ENCODE peak calls at places on chromosomes 6 and 20, in five cellular contexts. C is AG10803, A is Calu3, Z is hepatocyte, S is GM12878. V is an unnamed sample.

GRCh38 chr6:116352515-116353471 is 18.0 kb upstream of the DSE start:
- DNase-seq in C (peak), A (no peak), Z (no peak), S (peak), V (no peak)

GRCh38 chr6:28903686-28904085 is 20.1 kb downstream of the TRIM27 start:
- DNase-seq in C (no peak), A (no peak), Z (no peak), S (no peak), V (no peak)

GRCh38 chr20:35334511-35335101 is 42.4 kb upstream of the FAM83C start:
- DNase-seq in C (no peak), A (no peak), Z (no peak), S (no peak), V (no peak)

GRCh38 chr6:154555075-154555677 is 44.7 kb upstream of the CNKSR3 start:
- DNase-seq in C (peak), A (no peak), Z (peak), S (no peak), V (no peak)

GRCh38 chr6:151807513-151808330 is at the start of gene ESR1:
- DNase-seq in C (no peak), A (no peak), Z (peak), S (no peak), V (peak)

GRCh38 chr6:56897789-56898509 is 57.0 kb upstream of the BEND6 start:
- DNase-seq in C (no peak), A (no peak), Z (peak), S (no peak), V (no peak)

GRCh38 chr6:168147205-168147738 is 68.3 kb upstream of the FRMD1 start:
- DNase-seq in C (no peak), A (no peak), Z (no peak), S (no peak), V (no peak)

GRCh38 chr6:111361648-111362047 is 121.4 kb downstream of the REV3L start:
- DNase-seq in C (peak), A (peak), Z (peak), S (no peak), V (no peak)

GRCh38 chr6:41405941-41406340 is 70.5 kb downstream of the NCR2 start:
- DNase-seq in C (no peak), A (no peak), Z (no peak), S (no peak), V (no peak)

GRCh38 chr20:32780749-32781402 is 18.7 kb downstream of the DNMT3B start:
- DNase-seq in C (no peak), A (no peak), Z (no peak), S (no peak), V (no peak)

GRCh38 chr6:107344383-107344782 is 115.0 kb downstream of the PDSS2 start:
- DNase-seq in C (no peak), A (no peak), Z (no peak), S (no peak), V (no peak)

GRCh38 chr6:157679605-157680580 is 143.2 kb upstream of the SNX9 start:
- DNase-seq in C (peak), A (no peak), Z (no peak), S (no peak), V (no peak)

GRCh38 chr6:163402616-163403015 is 11.9 kb upstream of the QKI start:
- DNase-seq in C (no peak), A (no peak), Z (no peak), S (no peak), V (no peak)

GRCh38 chr20:51430198-51430950 is 112.1 kb downstream of the NFATC2 start:
- DNase-seq in C (no peak), A (no peak), Z (no peak), S (no peak), V (no peak)

GRCh38 chr6:152161501-152161900 is 354.0 kb downstream of the ESR1 start:
- DNase-seq in C (peak), A (no peak), Z (no peak), S (no peak), V (no peak)

GRCh38 chr6:79421707-79422484 is 115.3 kb downstream of the LCA5 start:
- DNase-seq in C (peak), A (peak), Z (peak), S (peak), V (no peak)

GRCh38 chr6:140462495-140463311 is 1088.3 kb upstream of the CITED2 start:
- DNase-seq in C (peak), A (peak), Z (peak), S (no peak), V (no peak)

GRCh38 chr20:53194310-53194709 is 222.2 kb downstream of the TSHZ2 start:
- DNase-seq in C (no peak), A (no peak), Z (no peak), S (no peak), V (no peak)

GRCh38 chr20:49484180-49485140 is 2.0 kb upstream of the KCNB1 start:
- DNase-seq in C (peak), A (peak), Z (peak), S (no peak), V (peak)

GRCh38 chr6:117483645-117484016 is 1.2 kb downstream of the DCBLD1 start:
- DNase-seq in C (no peak), A (peak), Z (peak), S (no peak), V (no peak)

GRCh38 chr6:14542670-14543366 is 425.2 kb downstream of the CD83 start:
- DNase-seq in C (peak), A (peak), Z (no peak), S (peak), V (no peak)

DNA sequence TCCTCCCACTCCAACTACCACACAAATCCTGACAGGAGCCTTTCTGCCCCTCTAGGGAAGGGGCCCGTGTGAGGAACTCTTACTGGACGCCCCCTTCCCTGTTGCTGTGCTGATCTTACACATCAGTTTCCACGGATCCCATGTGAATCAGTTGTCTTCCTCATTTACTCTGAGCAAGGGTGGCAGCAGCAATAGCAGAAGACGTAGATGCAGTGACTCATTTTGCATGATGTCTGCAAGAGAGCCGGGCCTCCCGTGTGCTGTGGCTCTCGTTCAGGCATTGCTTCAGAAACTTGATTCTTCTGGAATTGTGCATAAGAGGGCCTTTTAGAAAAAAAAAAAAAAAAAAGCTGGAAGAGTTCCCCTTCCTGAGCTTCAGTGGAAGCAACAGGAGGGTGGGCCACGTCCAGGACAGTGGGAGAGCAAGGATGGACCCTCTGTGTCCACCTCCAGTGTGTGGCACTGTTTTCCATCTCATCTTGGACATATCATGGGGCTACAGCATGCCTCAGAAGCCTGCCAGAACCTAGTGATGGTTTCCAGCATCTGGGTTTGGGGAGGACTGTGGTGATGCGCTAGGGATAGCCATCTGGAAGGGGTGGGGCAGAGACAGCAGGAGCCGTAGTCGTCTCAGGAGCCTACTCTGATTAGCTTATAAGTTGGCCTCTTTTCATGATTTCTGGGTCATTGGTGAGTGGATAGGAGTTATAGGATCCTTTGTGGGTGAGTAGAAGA is 62.1 kb downstream of the FOXO3 start:
- DNase-seq in C (peak), A (no peak), Z (peak), S (no peak), V (no peak)
- TF ChIP-seq CTCF in C (peak), A (no peak), Z (no peak), S (no peak), V (no peak)

DNA sequence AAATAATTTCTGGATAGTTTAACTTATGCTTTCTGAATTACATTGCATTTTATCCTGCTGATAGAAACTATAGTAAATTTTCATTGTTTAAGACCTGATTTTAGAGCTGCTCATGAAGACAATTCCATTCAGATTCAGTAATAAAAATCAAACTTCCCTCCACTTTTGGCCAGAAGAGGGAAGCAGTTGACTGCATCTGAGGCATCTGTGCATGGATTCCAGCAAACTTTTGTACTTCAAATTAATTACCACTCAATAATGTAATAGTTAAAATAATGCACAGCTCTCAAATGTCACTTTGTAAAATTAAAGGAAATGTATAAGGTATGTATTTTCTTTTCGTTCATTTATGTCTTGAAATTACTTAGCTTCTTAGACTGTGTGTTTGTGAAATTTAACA is 64.2 kb upstream of the SLC35B3 start:
- DNase-seq in C (no peak), A (no peak), Z (peak), S (no peak), V (no peak)
- TF ChIP-seq CTCF in C (peak), A (no peak), Z (peak), S (peak), V (no peak)

GRCh38 chr6:161161889-161162624 is 111.8 kb downstream of the AGPAT4 start:
- DNase-seq in C (peak), A (peak), Z (no peak), S (no peak), V (no peak)
- TF ChIP-seq CTCF in C (no peak), A (no peak), Z (no peak), S (no peak), V (no peak)

DNA sequence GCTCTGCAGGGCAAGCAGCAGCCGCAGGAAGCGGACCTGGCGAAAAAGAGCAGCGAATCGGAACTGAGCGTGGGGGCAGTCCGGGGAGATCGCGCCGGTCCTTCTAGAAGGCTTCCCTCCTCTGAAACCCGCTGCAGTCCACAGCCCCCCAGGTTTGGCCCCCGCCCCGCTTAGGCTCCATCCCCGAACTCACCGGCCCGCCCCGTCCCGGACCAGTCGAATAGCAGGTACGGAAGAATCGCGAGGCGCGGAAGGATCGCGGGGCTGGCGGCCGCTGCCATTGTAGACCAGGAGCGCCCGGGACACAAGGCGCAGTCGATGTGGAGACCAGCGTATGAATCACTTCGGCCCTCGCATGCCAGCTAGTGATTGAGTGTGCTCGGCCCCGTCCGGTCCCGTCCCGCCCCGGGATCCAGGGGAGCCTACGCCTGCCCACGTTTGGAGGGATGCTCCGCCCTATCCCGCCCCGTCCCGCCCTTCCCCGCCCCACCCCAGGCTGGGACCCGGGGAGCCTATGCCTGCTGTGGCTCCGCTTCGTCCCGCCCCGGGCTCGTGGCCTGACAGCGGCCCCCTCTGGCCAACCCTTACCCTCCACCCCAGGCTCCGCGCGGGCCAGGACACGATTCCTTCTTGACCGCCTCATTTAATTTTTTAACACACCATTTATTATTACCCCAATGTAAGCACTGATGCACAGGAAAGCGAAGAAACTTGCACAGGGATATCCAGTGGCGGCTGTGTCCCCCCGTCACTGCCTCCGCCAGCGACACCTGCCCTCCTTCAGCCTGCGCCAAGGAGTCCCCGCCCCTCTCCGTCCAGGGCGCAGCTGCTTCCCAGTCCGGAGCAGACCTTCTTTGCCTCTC is at the start of gene ULBP3:
- DNase-seq in C (peak), A (peak), Z (peak), S (no peak), V (peak)
- TF ChIP-seq CTCF in C (peak), A (no peak), Z (peak), S (peak), V (no peak)

V was measured in omental fat pad.